ENCODE peak calls at places on chromosomes 5 and 9, in four cellular contexts. One of them, this sample, is unnamed.

GRCh38 chr9:101580076-101580475 is 14.7 kb downstream of the PPP3R2 start:
- DNase-seq in SW480: no peak
- DNase-seq in HT-29: no peak
- DNase-seq in activated naive CD4-positive, alpha-beta T cell treated with Interleukin-2 at 50 U/mL for 16 hours: no peak
- DNase-seq in this sample: no peak

GRCh38 chr9:35749515-35750255 is 598 bp downstream of the RGP1 start:
- DNase-seq in SW480: peak
- DNase-seq in HT-29: peak
- DNase-seq in activated naive CD4-positive, alpha-beta T cell treated with Interleukin-2 at 50 U/mL for 16 hours: peak
- DNase-seq in this sample: peak

GRCh38 chr9:124108216-124108615 is 96.6 kb downstream of the LHX2 start:
- DNase-seq in SW480: no peak
- DNase-seq in HT-29: no peak
- DNase-seq in activated naive CD4-positive, alpha-beta T cell treated with Interleukin-2 at 50 U/mL for 16 hours: no peak
- DNase-seq in this sample: no peak

GRCh38 chr5:119271758-119272730 is 83.8 kb upstream of the TNFAIP8 start:
- DNase-seq in SW480: no peak
- DNase-seq in HT-29: no peak
- DNase-seq in activated naive CD4-positive, alpha-beta T cell treated with Interleukin-2 at 50 U/mL for 16 hours: no peak
- DNase-seq in this sample: no peak

GRCh38 chr5:100270323-100270771 is 264.8 kb upstream of the FAM174A start:
- DNase-seq in SW480: no peak
- DNase-seq in HT-29: no peak
- DNase-seq in activated naive CD4-positive, alpha-beta T cell treated with Interleukin-2 at 50 U/mL for 16 hours: no peak
- DNase-seq in this sample: no peak

GRCh38 chr9:85569988-85570387 is 171.8 kb downstream of the AGTPBP1 start:
- DNase-seq in SW480: peak
- DNase-seq in HT-29: no peak
- DNase-seq in activated naive CD4-positive, alpha-beta T cell treated with Interleukin-2 at 50 U/mL for 16 hours: no peak
- DNase-seq in this sample: no peak

GRCh38 chr5:75363726-75364495 is 26.9 kb downstream of the HMGCR start:
- DNase-seq in SW480: no peak
- DNase-seq in HT-29: peak
- DNase-seq in activated naive CD4-positive, alpha-beta T cell treated with Interleukin-2 at 50 U/mL for 16 hours: no peak
- DNase-seq in this sample: no peak

GRCh38 chr5:100232730-100233129 is 302.4 kb upstream of the FAM174A start:
- DNase-seq in SW480: no peak
- DNase-seq in HT-29: no peak
- DNase-seq in activated naive CD4-positive, alpha-beta T cell treated with Interleukin-2 at 50 U/mL for 16 hours: no peak
- DNase-seq in this sample: no peak

GRCh38 chr9:112489039-112489546 is 2.5 kb downstream of the KIAA1958 start:
- DNase-seq in SW480: peak
- DNase-seq in HT-29: no peak
- DNase-seq in activated naive CD4-positive, alpha-beta T cell treated with Interleukin-2 at 50 U/mL for 16 hours: no peak
- DNase-seq in this sample: no peak

GRCh38 chr5:95238560-95239325 is 46.2 kb downstream of the MCTP1 start:
- DNase-seq in SW480: peak
- DNase-seq in HT-29: peak
- DNase-seq in activated naive CD4-positive, alpha-beta T cell treated with Interleukin-2 at 50 U/mL for 16 hours: no peak
- DNase-seq in this sample: no peak